ENCODE peak calls at places on chromosomes 6 and 20, in ten cellular contexts. I is fibroblast of the aortic adventitia, J is astrocyte of the cerebellum, X is astrocyte, R is lower leg skin, V is GM12878, P is AG09309, O is fibroblast of mammary gland, K is breast epithelium, T is thoracic aorta. E is an unnamed sample.

GRCh38 chr20:49906101-49906604 is 9.2 kb downstream of the SPATA2 start:
- DNase-seq in I (no peak), J (no peak), X (no peak), R (peak; percentile 84), V (no peak), P (no peak), O (no peak), K (no peak), T (no peak), E (no peak)

GRCh38 chr6:156857573-156857972 is 80.4 kb downstream of the ARID1B start:
- DNase-seq in I (peak; percentile 32), J (no peak), X (peak; percentile 41), R (no peak), V (no peak), P (no peak), O (peak; percentile 59), K (no peak), T (no peak), E (no peak)

GRCh38 chr20:23668477-23668951 is 20.3 kb downstream of the CST4 start:
- DNase-seq in I (peak; percentile 67), J (peak; percentile 29), X (peak; percentile 4), R (peak; percentile 87), V (no peak), P (no peak), O (peak; percentile 56), K (no peak), T (no peak), E (no peak)

GRCh38 chr20:20663841-20664240 is 48.6 kb downstream of the RALGAPA2 start:
- DNase-seq in I (no peak), J (no peak), X (no peak), R (no peak), V (no peak), P (no peak), O (no peak), K (no peak), T (no peak), E (no peak)

GRCh38 chr20:24700166-24700860 is 230.9 kb downstream of the SYNDIG1 start:
- DNase-seq in I (no peak), J (no peak), X (no peak), R (peak; percentile 62), V (no peak), P (no peak), O (no peak), K (no peak), T (no peak), E (no peak)

GRCh38 chr20:60469829-60470228 is 511.6 kb downstream of the CDH26 start:
- DNase-seq in I (no peak), J (no peak), X (no peak), R (no peak), V (no peak), P (no peak), O (no peak), K (no peak), T (no peak), E (no peak)

GRCh38 chr20:1295276-1295930 is 29.3 kb downstream of the SNPH start:
- DNase-seq in I (no peak), J (no peak), X (no peak), R (peak; percentile 72), V (no peak), P (no peak), O (no peak), K (no peak), T (no peak), E (no peak)

GRCh38 chr6:113909224-113909856 is 52.2 kb downstream of the MARCKS start:
- DNase-seq in I (peak; percentile 88), J (peak; percentile 73), X (peak; percentile 65), R (no peak), V (peak; percentile 7), P (peak; percentile 70), O (peak; percentile 74), K (no peak), T (no peak), E (peak; percentile 45)

GRCh38 chr20:19699132-19699971 is 58.7 kb upstream of the RIN2 start:
- DNase-seq in I (peak; percentile 67), J (peak; percentile 18), X (peak; percentile 81), R (peak; percentile 77), V (no peak), P (peak; percentile 24), O (peak; percentile 71), K (no peak), T (no peak), E (peak; percentile 53)

GRCh38 chr6:137894779-137895385 is 27.8 kb downstream of the TNFAIP3 start:
- DNase-seq in I (peak; percentile 71), J (no peak), X (peak; percentile 41), R (no peak), V (no peak), P (peak; percentile 69), O (peak; percentile 69), K (no peak), T (no peak), E (no peak)

GRCh38 chr20:5058873-5059272 is 57.6 kb upstream of the SLC23A2 start:
- DNase-seq in I (no peak), J (no peak), X (no peak), R (no peak), V (no peak), P (no peak), O (no peak), K (no peak), T (no peak), E (no peak)

GRCh38 chr20:5061209-5061608 is 58.5 kb downstream of the PCNA start:
- DNase-seq in I (no peak), J (no peak), X (peak; percentile 48), R (no peak), V (no peak), P (no peak), O (peak; percentile 39), K (no peak), T (no peak), E (no peak)

GRCh38 chr20:5056801-5057599 is 55.7 kb upstream of the SLC23A2 start:
- DNase-seq in I (peak; percentile 31), J (no peak), X (no peak), R (no peak), V (peak; percentile 38), P (no peak), O (peak; percentile 54), K (no peak), T (no peak), E (no peak)
- TF ChIP-seq CTCF in I (peak; percentile 47), J (no peak), X (peak; percentile 25), R (no peak), V (peak; percentile 53), P (peak; percentile 54), O (peak; percentile 49), K (no peak), T (no peak), E (peak; percentile 36)

GRCh38 chr20:59013959-59014608 is 5.1 kb upstream of the TUBB1 start:
- DNase-seq in I (peak; percentile 58), J (no peak), X (peak; percentile 70), R (no peak), V (no peak), P (no peak), O (peak; percentile 55), K (no peak), T (no peak), E (no peak)
- H3K4me3 ChIP-seq in I (no peak overlapping the region), J (no peak overlapping the region), X (no peak overlapping the region), R (no peak overlapping the region), V (no peak overlapping the region), P (no peak overlapping the region), O (no peak overlapping the region), K (no peak overlapping the region), T (no peak overlapping the region), E (no peak overlapping the region)

GRCh38 chr6:5937516-5937915 is 69.2 kb downstream of the NRN1 start:
- DNase-seq in I (no peak), J (no peak), X (no peak), R (no peak), V (no peak), P (no peak), O (peak; percentile 15), K (no peak), T (no peak), E (no peak)

GRCh38 chr6:5936140-5936539 is 70.6 kb downstream of the NRN1 start:
- DNase-seq in I (peak; percentile 26), J (no peak), X (peak; percentile 70), R (no peak), V (no peak), P (no peak), O (no peak), K (no peak), T (no peak), E (no peak)

GRCh38 chr6:5938934-5939333 is 67.8 kb downstream of the NRN1 start:
- DNase-seq in I (no peak), J (no peak), X (no peak), R (no peak), V (no peak), P (no peak), O (no peak), K (no peak), T (no peak), E (no peak)

GRCh38 chr6:5936611-5937010 is 70.1 kb downstream of the NRN1 start:
- DNase-seq in I (no peak), J (peak; percentile 9), X (peak; percentile 73), R (no peak), V (no peak), P (no peak), O (peak; percentile 12), K (no peak), T (no peak), E (no peak)

DNA sequence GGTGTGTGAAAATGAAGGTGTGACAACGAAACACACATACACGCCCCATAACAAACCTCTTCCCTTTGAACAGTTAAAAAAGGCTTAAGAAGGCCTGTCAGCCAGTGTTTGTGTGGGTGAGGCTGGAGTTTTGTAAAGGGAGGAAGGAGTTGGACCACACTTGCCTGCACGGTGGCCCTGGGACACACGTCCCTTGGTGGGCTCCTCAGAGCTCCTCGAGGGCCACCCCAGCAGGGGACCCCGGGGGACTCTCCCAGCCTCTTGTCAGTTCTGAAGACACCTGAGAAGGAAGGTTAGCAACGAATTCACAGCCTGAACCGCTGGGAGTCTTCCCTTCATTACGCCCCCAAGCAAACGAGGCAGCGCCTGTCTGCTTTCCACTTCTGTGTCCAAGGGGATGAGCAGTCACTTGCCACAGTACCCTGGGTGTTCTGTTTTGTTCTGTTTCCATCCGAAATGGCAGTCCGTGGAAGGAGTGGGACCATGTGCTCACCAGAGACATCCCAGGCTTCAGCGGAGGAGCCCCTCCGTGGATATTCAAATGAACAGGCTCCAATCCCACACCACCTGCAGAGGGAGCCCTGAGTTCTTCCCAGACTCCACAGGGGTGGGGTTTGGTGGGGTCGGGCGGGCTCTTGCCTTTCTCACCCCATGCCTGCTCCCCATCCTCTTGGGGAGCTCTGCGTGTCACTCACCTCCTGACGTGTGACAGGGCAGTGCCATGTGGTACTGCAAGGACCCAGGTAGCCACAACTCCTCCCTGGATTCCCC is 68.6 kb downstream of the NRN1 start:
- DNase-seq in I (no peak), J (no peak), X (no peak), R (no peak), V (no peak), P (no peak), O (no peak), K (no peak), T (no peak), E (no peak)
- TF ChIP-seq CTCF in I (no peak), J (no peak), X (no peak), R (no peak), V (no peak), P (no peak), O (no peak), K (no peak), T (no peak), E (no peak)

DNA sequence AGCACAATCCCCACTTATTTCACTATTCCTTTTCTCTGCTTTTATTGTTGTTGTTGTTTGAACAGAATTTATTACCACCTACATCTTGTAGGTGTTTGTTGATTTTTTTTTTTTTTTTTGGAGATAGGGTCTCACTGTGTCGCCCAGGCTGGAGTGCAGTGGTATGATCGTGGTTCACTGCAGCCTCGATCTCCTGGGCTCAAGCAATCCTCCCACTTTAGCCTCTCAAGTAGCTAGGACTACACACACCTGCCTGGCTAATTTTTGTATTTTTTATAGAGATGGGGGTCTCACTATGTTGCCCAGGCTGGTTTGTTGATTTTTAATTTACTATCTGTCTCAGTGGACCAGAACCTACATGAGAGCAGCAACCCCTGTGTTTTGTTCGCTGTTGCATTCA is 3.6 kb downstream of the ZSCAN12 start:
- DNase-seq in I (no peak), J (no peak), X (no peak), R (no peak), V (no peak), P (no peak), O (no peak), K (no peak), T (no peak), E (no peak)
- H3K4me3 ChIP-seq in I (no peak overlapping the region), J (no peak overlapping the region), X (no peak overlapping the region), R (no peak overlapping the region), V (peak overlapping the region; percentile 67), P (no peak overlapping the region), O (no peak overlapping the region), K (no peak overlapping the region), T (no peak overlapping the region), E (no peak overlapping the region)

E was measured in AG04449.